ENCODE peak calls at places on chromosomes 5 and 9, in seven cellular contexts. One of them, this sample, is unnamed. For H3K27me3, the result is how much of the 10 kb centered on the place peaks cover.

GRCh38 chr9:132114102-132114707 is 34.5 kb upstream of the MED27 start:
- DNase-seq in GM23338: peak
- DNase-seq in uterus: peak
- DNase-seq in heart right ventricle: peak
- DNase-seq in AG04450: peak
- DNase-seq in hepatocyte: peak
- DNase-seq in cardiac muscle cell: peak
- DNase-seq in this sample: no peak

GRCh38 chr9:36995927-36996471 is 38.1 kb downstream of the PAX5 start:
- DNase-seq in GM23338: peak
- DNase-seq in uterus: no peak
- DNase-seq in heart right ventricle: peak
- DNase-seq in AG04450: peak
- DNase-seq in hepatocyte: peak
- DNase-seq in cardiac muscle cell: peak
- DNase-seq in this sample: peak

GRCh38 chr5:31864015-31864414 is 225.1 kb downstream of the PDZD2 start:
- DNase-seq in GM23338: peak
- DNase-seq in uterus: no peak
- DNase-seq in heart right ventricle: no peak
- DNase-seq in AG04450: no peak
- DNase-seq in hepatocyte: no peak
- DNase-seq in cardiac muscle cell: no peak
- DNase-seq in this sample: peak

GRCh38 chr9:122456123-122456522 is 21.6 kb downstream of the OR1J1 start:
- DNase-seq in GM23338: no peak
- DNase-seq in uterus: no peak
- DNase-seq in heart right ventricle: no peak
- DNase-seq in AG04450: no peak
- DNase-seq in hepatocyte: no peak
- DNase-seq in cardiac muscle cell: no peak
- DNase-seq in this sample: no peak

GRCh38 chr5:135386886-135387628 is 12.0 kb downstream of the MACROH2A1 start:
- DNase-seq in GM23338: no peak
- DNase-seq in uterus: no peak
- DNase-seq in heart right ventricle: no peak
- DNase-seq in AG04450: peak
- DNase-seq in hepatocyte: peak
- DNase-seq in cardiac muscle cell: peak
- DNase-seq in this sample: no peak

GRCh38 chr9:132769895-132770774 is 99.9 kb downstream of the GTF3C4 start:
- DNase-seq in GM23338: peak
- DNase-seq in uterus: peak
- DNase-seq in heart right ventricle: peak
- DNase-seq in AG04450: no peak
- DNase-seq in hepatocyte: peak
- DNase-seq in cardiac muscle cell: peak
- DNase-seq in this sample: no peak

GRCh38 chr5:127609016-127609415 is 39.9 kb upstream of the CTXN3 start:
- DNase-seq in GM23338: no peak
- DNase-seq in uterus: no peak
- DNase-seq in heart right ventricle: no peak
- DNase-seq in AG04450: no peak
- DNase-seq in hepatocyte: no peak
- DNase-seq in cardiac muscle cell: no peak
- DNase-seq in this sample: no peak

GRCh38 chr9:87704342-87704741 is 21.6 kb upstream of the CTSL start:
- DNase-seq in GM23338: no peak
- DNase-seq in uterus: no peak
- DNase-seq in heart right ventricle: no peak
- DNase-seq in AG04450: no peak
- DNase-seq in hepatocyte: no peak
- DNase-seq in cardiac muscle cell: no peak
- DNase-seq in this sample: no peak

GRCh38 chr5:75277463-75277862 is 40.8 kb upstream of the ANKRD31 start:
- DNase-seq in GM23338: no peak
- DNase-seq in uterus: no peak
- DNase-seq in heart right ventricle: no peak
- DNase-seq in AG04450: no peak
- DNase-seq in hepatocyte: peak
- DNase-seq in cardiac muscle cell: no peak
- DNase-seq in this sample: no peak

GRCh38 chr5:10987881-10988504 is 227.0 kb upstream of the DAP start:
- DNase-seq in GM23338: peak
- DNase-seq in uterus: peak
- DNase-seq in heart right ventricle: peak
- DNase-seq in AG04450: no peak
- DNase-seq in hepatocyte: peak
- DNase-seq in cardiac muscle cell: peak
- DNase-seq in this sample: peak

GRCh38 chr5:108638021-108638420 is 109.7 kb upstream of the FER start:
- DNase-seq in GM23338: no peak
- DNase-seq in uterus: no peak
- DNase-seq in heart right ventricle: no peak
- DNase-seq in AG04450: no peak
- DNase-seq in hepatocyte: no peak
- DNase-seq in cardiac muscle cell: no peak
- DNase-seq in this sample: no peak

GRCh38 chr5:88389248-88390006 is 120.8 kb upstream of the TMEM161B start:
- DNase-seq in GM23338: no peak
- DNase-seq in uterus: no peak
- DNase-seq in heart right ventricle: no peak
- DNase-seq in AG04450: no peak
- DNase-seq in hepatocyte: no peak
- DNase-seq in cardiac muscle cell: no peak
- DNase-seq in this sample: no peak

GRCh38 chr9:107737987-107738743 is 248.6 kb upstream of the KLF4 start:
- DNase-seq in GM23338: no peak
- DNase-seq in uterus: peak
- DNase-seq in heart right ventricle: peak
- DNase-seq in AG04450: peak
- DNase-seq in hepatocyte: peak
- DNase-seq in cardiac muscle cell: peak
- DNase-seq in this sample: no peak

GRCh38 chr5:56659991-56660390 is 155.4 kb upstream of the MAP3K1 start:
- DNase-seq in GM23338: no peak
- DNase-seq in uterus: no peak
- DNase-seq in heart right ventricle: no peak
- DNase-seq in AG04450: no peak
- DNase-seq in hepatocyte: no peak
- DNase-seq in cardiac muscle cell: no peak
- DNase-seq in this sample: no peak

GRCh38 chr5:9098990-9099389 is 446.9 kb downstream of the SEMA5A start:
- DNase-seq in GM23338: no peak
- DNase-seq in uterus: no peak
- DNase-seq in heart right ventricle: no peak
- DNase-seq in AG04450: no peak
- DNase-seq in hepatocyte: no peak
- DNase-seq in cardiac muscle cell: no peak
- DNase-seq in this sample: no peak

GRCh38 chr5:83256091-83256775 is 178.9 kb downstream of the XRCC4 start:
- DNase-seq in GM23338: no peak
- DNase-seq in uterus: no peak
- DNase-seq in heart right ventricle: no peak
- DNase-seq in AG04450: no peak
- DNase-seq in hepatocyte: no peak
- DNase-seq in cardiac muscle cell: peak
- DNase-seq in this sample: no peak

GRCh38 chr5:88734191-88734640 is 148.8 kb downstream of the MEF2C start:
- DNase-seq in GM23338: no peak
- DNase-seq in uterus: no peak
- DNase-seq in heart right ventricle: no peak
- DNase-seq in AG04450: no peak
- DNase-seq in hepatocyte: no peak
- DNase-seq in cardiac muscle cell: peak
- DNase-seq in this sample: no peak

GRCh38 chr5:157076558-157076957 is 17.6 kb upstream of the HAVCR1 start:
- DNase-seq in GM23338: no peak
- DNase-seq in uterus: no peak
- DNase-seq in heart right ventricle: no peak
- DNase-seq in AG04450: no peak
- DNase-seq in hepatocyte: no peak
- DNase-seq in cardiac muscle cell: no peak
- DNase-seq in this sample: no peak

GRCh38 chr5:181207214-181207959 is 2.4 kb upstream of the TRIM7 start:
- DNase-seq in GM23338: peak
- DNase-seq in uterus: peak
- DNase-seq in heart right ventricle: peak
- DNase-seq in AG04450: peak
- DNase-seq in hepatocyte: peak
- DNase-seq in cardiac muscle cell: peak
- DNase-seq in this sample: peak

GRCh38 chr5:164188733-164189148 is 683.3 kb downstream of the MAT2B start:
- DNase-seq in GM23338: no peak
- DNase-seq in uterus: no peak
- DNase-seq in heart right ventricle: no peak
- DNase-seq in AG04450: no peak
- DNase-seq in hepatocyte: no peak
- DNase-seq in cardiac muscle cell: no peak
- DNase-seq in this sample: peak

GRCh38 chr9:26561928-26562327 is 330.7 kb downstream of the CAAP1 start:
- DNase-seq in GM23338: no peak
- DNase-seq in uterus: no peak
- DNase-seq in heart right ventricle: no peak
- DNase-seq in AG04450: no peak
- DNase-seq in hepatocyte: no peak
- DNase-seq in cardiac muscle cell: no peak
- DNase-seq in this sample: no peak

GRCh38 chr5:111227805-111228204 is 3.6 kb downstream of the CAMK4 start:
- DNase-seq in GM23338: peak
- DNase-seq in uterus: no peak
- DNase-seq in heart right ventricle: no peak
- DNase-seq in AG04450: no peak
- DNase-seq in hepatocyte: peak
- DNase-seq in cardiac muscle cell: peak
- DNase-seq in this sample: peak

GRCh38 chr5:52804359-52804758 is 16.6 kb downstream of the ITGA1 start:
- DNase-seq in GM23338: no peak
- DNase-seq in uterus: no peak
- DNase-seq in heart right ventricle: no peak
- DNase-seq in AG04450: no peak
- DNase-seq in hepatocyte: no peak
- DNase-seq in cardiac muscle cell: peak
- DNase-seq in this sample: no peak

GRCh38 chr9:131738838-131739191 is 1.1 kb downstream of the RAPGEF1 start:
- DNase-seq in GM23338: peak
- DNase-seq in uterus: no peak
- DNase-seq in heart right ventricle: no peak
- DNase-seq in AG04450: no peak
- DNase-seq in hepatocyte: peak
- DNase-seq in cardiac muscle cell: no peak
- DNase-seq in this sample: no peak

GRCh38 chr9:100084734-100085133 is 14.1 kb downstream of the ERP44 start:
- DNase-seq in GM23338: no peak
- DNase-seq in uterus: no peak
- DNase-seq in heart right ventricle: no peak
- DNase-seq in AG04450: no peak
- DNase-seq in hepatocyte: no peak
- DNase-seq in cardiac muscle cell: no peak
- DNase-seq in this sample: no peak

GRCh38 chr5:159211712-159212111 is 2.4 kb upstream of the RNF145 start:
- DNase-seq in GM23338: no peak
- DNase-seq in uterus: no peak
- DNase-seq in heart right ventricle: no peak
- DNase-seq in AG04450: no peak
- DNase-seq in hepatocyte: no peak
- DNase-seq in cardiac muscle cell: no peak
- DNase-seq in this sample: peak

GRCh38 chr9:97941323-97941722 is 3.4 kb upstream of the HEMGN start:
- DNase-seq in GM23338: no peak
- DNase-seq in uterus: no peak
- DNase-seq in heart right ventricle: no peak
- DNase-seq in AG04450: no peak
- DNase-seq in hepatocyte: no peak
- DNase-seq in cardiac muscle cell: no peak
- DNase-seq in this sample: no peak
- H3K27me3 ChIP-seq in GM23338: half or more
- H3K27me3 ChIP-seq in uterus: under half
- H3K27me3 ChIP-seq in heart right ventricle: under half
- H3K27me3 ChIP-seq in AG04450: under half
- H3K27me3 ChIP-seq in hepatocyte: half or more
- H3K27me3 ChIP-seq in cardiac muscle cell: half or more
- H3K27me3 ChIP-seq in this sample: half or more

GRCh38 chr9:91259162-91259561 is 102.6 kb downstream of the AUH start:
- DNase-seq in GM23338: no peak
- DNase-seq in uterus: no peak
- DNase-seq in heart right ventricle: no peak
- DNase-seq in AG04450: no peak
- DNase-seq in hepatocyte: no peak
- DNase-seq in cardiac muscle cell: no peak
- DNase-seq in this sample: no peak

GRCh38 chr9:91253488-91253887 is 108.2 kb downstream of the AUH start:
- DNase-seq in GM23338: peak
- DNase-seq in uterus: no peak
- DNase-seq in heart right ventricle: no peak
- DNase-seq in AG04450: no peak
- DNase-seq in hepatocyte: no peak
- DNase-seq in cardiac muscle cell: no peak
- DNase-seq in this sample: no peak

GRCh38 chr9:91256235-91256634 is 105.5 kb downstream of the AUH start:
- DNase-seq in GM23338: no peak
- DNase-seq in uterus: no peak
- DNase-seq in heart right ventricle: no peak
- DNase-seq in AG04450: no peak
- DNase-seq in hepatocyte: no peak
- DNase-seq in cardiac muscle cell: no peak
- DNase-seq in this sample: no peak

GRCh38 chr9:91258448-91258847 is 103.3 kb downstream of the AUH start:
- DNase-seq in GM23338: no peak
- DNase-seq in uterus: no peak
- DNase-seq in heart right ventricle: no peak
- DNase-seq in AG04450: no peak
- DNase-seq in hepatocyte: no peak
- DNase-seq in cardiac muscle cell: no peak
- DNase-seq in this sample: no peak

GRCh38 chr9:91255327-91255726 is 106.4 kb downstream of the AUH start:
- DNase-seq in GM23338: no peak
- DNase-seq in uterus: no peak
- DNase-seq in heart right ventricle: no peak
- DNase-seq in AG04450: peak
- DNase-seq in hepatocyte: no peak
- DNase-seq in cardiac muscle cell: peak
- DNase-seq in this sample: no peak
- H3K4me3 ChIP-seq in GM23338: no peak
- H3K4me3 ChIP-seq in uterus: no peak
- H3K4me3 ChIP-seq in heart right ventricle: no peak
- H3K4me3 ChIP-seq in AG04450: no peak
- H3K4me3 ChIP-seq in hepatocyte: no peak
- H3K4me3 ChIP-seq in cardiac muscle cell: no peak
- H3K4me3 ChIP-seq in this sample: no peak

GRCh38 chr5:118960557-118960956 is 27.8 kb downstream of the DTWD2 start:
- DNase-seq in GM23338: no peak
- DNase-seq in uterus: no peak
- DNase-seq in heart right ventricle: no peak
- DNase-seq in AG04450: no peak
- DNase-seq in hepatocyte: no peak
- DNase-seq in cardiac muscle cell: no peak
- DNase-seq in this sample: no peak
- TF ChIP-seq CTCF in GM23338: no peak
- TF ChIP-seq CTCF in uterus: no peak
- TF ChIP-seq CTCF in heart right ventricle: no peak
- TF ChIP-seq CTCF in AG04450: no peak
- TF ChIP-seq CTCF in hepatocyte: no peak
- TF ChIP-seq CTCF in cardiac muscle cell: no peak
- TF ChIP-seq CTCF in this sample: no peak

GRCh38 chr9:137435381-137435891 is 5.7 kb downstream of the ENTPD8 start:
- DNase-seq in GM23338: no peak
- DNase-seq in uterus: no peak
- DNase-seq in heart right ventricle: no peak
- DNase-seq in AG04450: no peak
- DNase-seq in hepatocyte: no peak
- DNase-seq in cardiac muscle cell: no peak
- DNase-seq in this sample: peak
- H3K27me3 ChIP-seq in GM23338: under half
- H3K27me3 ChIP-seq in uterus: under half
- H3K27me3 ChIP-seq in heart right ventricle: under half
- H3K27me3 ChIP-seq in AG04450: under half
- H3K27me3 ChIP-seq in hepatocyte: under half
- H3K27me3 ChIP-seq in cardiac muscle cell: under half
- H3K27me3 ChIP-seq in this sample: under half

This sample was measured in BE2C.